ENCODE peak calls at places on chromosomes 7 and 10, in ten cellular contexts. One of them, this sample, is unnamed. For H3K27me3, the result is how much of the 10 kb centered on the place peaks cover.

GRCh38 chr10:34075269-34075926 is 739.7 kb downstream of the PARD3 start:
- DNase-seq in ascending aorta: no peak
- DNase-seq in aorta: no peak
- DNase-seq in Karpas-422: no peak
- DNase-seq in naive thymus-derived CD4-positive, alpha-beta T cell: no peak
- DNase-seq in CD8-positive, alpha-beta memory T cell: no peak
- DNase-seq in ovary: peak
- DNase-seq in mammary epithelial cell: no peak
- DNase-seq in lower lobe of right lung: no peak
- DNase-seq in brain microvascular endothelial cell: no peak
- DNase-seq in this sample: no peak

GRCh38 chr7:37660614-37661013 is 23.0 kb upstream of the GPR141 start:
- DNase-seq in mammary epithelial cell: no peak
- DNase-seq in lower lobe of right lung: no peak
- DNase-seq in brain microvascular endothelial cell: no peak
- DNase-seq in ascending aorta: no peak
- DNase-seq in ovary: no peak
- DNase-seq in CD8-positive, alpha-beta memory T cell: no peak
- DNase-seq in aorta: no peak
- DNase-seq in Karpas-422: no peak
- DNase-seq in naive thymus-derived CD4-positive, alpha-beta T cell: no peak
- DNase-seq in this sample: no peak

GRCh38 chr7:7668708-7669107 is 28.2 kb downstream of the UMAD1 start:
- DNase-seq in aorta: no peak
- DNase-seq in naive thymus-derived CD4-positive, alpha-beta T cell: no peak
- DNase-seq in mammary epithelial cell: no peak
- DNase-seq in CD8-positive, alpha-beta memory T cell: no peak
- DNase-seq in ascending aorta: no peak
- DNase-seq in brain microvascular endothelial cell: no peak
- DNase-seq in Karpas-422: no peak
- DNase-seq in lower lobe of right lung: no peak
- DNase-seq in ovary: no peak
- DNase-seq in this sample: no peak

GRCh38 chr10:100356067-100357017 is 9.3 kb downstream of the SCD start:
- DNase-seq in ovary: no peak
- DNase-seq in mammary epithelial cell: no peak
- DNase-seq in naive thymus-derived CD4-positive, alpha-beta T cell: no peak
- DNase-seq in Karpas-422: no peak
- DNase-seq in ascending aorta: no peak
- DNase-seq in brain microvascular endothelial cell: no peak
- DNase-seq in aorta: no peak
- DNase-seq in CD8-positive, alpha-beta memory T cell: no peak
- DNase-seq in lower lobe of right lung: no peak
- DNase-seq in this sample: no peak

GRCh38 chr10:104325436-104326430 is 12.5 kb downstream of the ITPRIP start:
- DNase-seq in brain microvascular endothelial cell: no peak
- DNase-seq in mammary epithelial cell: no peak
- DNase-seq in lower lobe of right lung: peak
- DNase-seq in ascending aorta: no peak
- DNase-seq in ovary: no peak
- DNase-seq in naive thymus-derived CD4-positive, alpha-beta T cell: no peak
- DNase-seq in CD8-positive, alpha-beta memory T cell: no peak
- DNase-seq in Karpas-422: no peak
- DNase-seq in aorta: peak
- DNase-seq in this sample: no peak

GRCh38 chr7:3107889-3108570 is 64.4 kb upstream of the CARD11 start:
- DNase-seq in aorta: no peak
- DNase-seq in Karpas-422: no peak
- DNase-seq in ovary: no peak
- DNase-seq in ascending aorta: no peak
- DNase-seq in mammary epithelial cell: peak
- DNase-seq in lower lobe of right lung: no peak
- DNase-seq in brain microvascular endothelial cell: no peak
- DNase-seq in naive thymus-derived CD4-positive, alpha-beta T cell: no peak
- DNase-seq in CD8-positive, alpha-beta memory T cell: no peak
- DNase-seq in this sample: no peak

GRCh38 chr7:132084776-132085388 is 491.4 kb downstream of the PLXNA4 start:
- DNase-seq in ovary: no peak
- DNase-seq in naive thymus-derived CD4-positive, alpha-beta T cell: no peak
- DNase-seq in Karpas-422: no peak
- DNase-seq in lower lobe of right lung: no peak
- DNase-seq in CD8-positive, alpha-beta memory T cell: no peak
- DNase-seq in aorta: no peak
- DNase-seq in brain microvascular endothelial cell: no peak
- DNase-seq in mammary epithelial cell: no peak
- DNase-seq in ascending aorta: no peak
- DNase-seq in this sample: no peak

GRCh38 chr10:121127151-121127906 is 276.2 kb downstream of the WDR11 start:
- DNase-seq in mammary epithelial cell: no peak
- DNase-seq in Karpas-422: no peak
- DNase-seq in ovary: no peak
- DNase-seq in aorta: no peak
- DNase-seq in naive thymus-derived CD4-positive, alpha-beta T cell: no peak
- DNase-seq in CD8-positive, alpha-beta memory T cell: no peak
- DNase-seq in lower lobe of right lung: no peak
- DNase-seq in brain microvascular endothelial cell: no peak
- DNase-seq in ascending aorta: no peak
- DNase-seq in this sample: no peak

GRCh38 chr7:39749177-39749576 is 125.8 kb downstream of the RALA start:
- DNase-seq in brain microvascular endothelial cell: peak
- DNase-seq in aorta: no peak
- DNase-seq in Karpas-422: no peak
- DNase-seq in ovary: no peak
- DNase-seq in mammary epithelial cell: peak
- DNase-seq in ascending aorta: no peak
- DNase-seq in lower lobe of right lung: no peak
- DNase-seq in CD8-positive, alpha-beta memory T cell: no peak
- DNase-seq in naive thymus-derived CD4-positive, alpha-beta T cell: no peak
- DNase-seq in this sample: no peak

GRCh38 chr10:44696496-44696895 is 214.6 kb upstream of the TMEM72 start:
- DNase-seq in naive thymus-derived CD4-positive, alpha-beta T cell: no peak
- DNase-seq in ascending aorta: no peak
- DNase-seq in aorta: no peak
- DNase-seq in Karpas-422: no peak
- DNase-seq in ovary: no peak
- DNase-seq in lower lobe of right lung: no peak
- DNase-seq in brain microvascular endothelial cell: no peak
- DNase-seq in CD8-positive, alpha-beta memory T cell: no peak
- DNase-seq in mammary epithelial cell: no peak
- DNase-seq in this sample: no peak

GRCh38 chr10:132100556-132101349 is 35.0 kb downstream of the JAKMIP3 start:
- DNase-seq in lower lobe of right lung: peak
- DNase-seq in CD8-positive, alpha-beta memory T cell: no peak
- DNase-seq in naive thymus-derived CD4-positive, alpha-beta T cell: no peak
- DNase-seq in Karpas-422: no peak
- DNase-seq in ovary: no peak
- DNase-seq in aorta: no peak
- DNase-seq in ascending aorta: no peak
- DNase-seq in brain microvascular endothelial cell: no peak
- DNase-seq in mammary epithelial cell: no peak
- DNase-seq in this sample: no peak

GRCh38 chr10:106931159-106931852 is 233.2 kb downstream of the SORCS1 start:
- DNase-seq in lower lobe of right lung: no peak
- DNase-seq in naive thymus-derived CD4-positive, alpha-beta T cell: no peak
- DNase-seq in mammary epithelial cell: no peak
- DNase-seq in ascending aorta: no peak
- DNase-seq in aorta: no peak
- DNase-seq in Karpas-422: no peak
- DNase-seq in brain microvascular endothelial cell: no peak
- DNase-seq in ovary: no peak
- DNase-seq in CD8-positive, alpha-beta memory T cell: no peak
- DNase-seq in this sample: no peak

GRCh38 chr7:4830176-4830575 is 31.7 kb downstream of the PAPOLB start:
- DNase-seq in naive thymus-derived CD4-positive, alpha-beta T cell: peak
- DNase-seq in CD8-positive, alpha-beta memory T cell: peak
- DNase-seq in ascending aorta: no peak
- DNase-seq in lower lobe of right lung: peak
- DNase-seq in ovary: peak
- DNase-seq in mammary epithelial cell: no peak
- DNase-seq in brain microvascular endothelial cell: peak
- DNase-seq in Karpas-422: peak
- DNase-seq in aorta: peak
- DNase-seq in this sample: no peak

GRCh38 chr7:7035851-7036250 is 146.5 kb upstream of the C1GALT1 start:
- DNase-seq in ascending aorta: no peak
- DNase-seq in naive thymus-derived CD4-positive, alpha-beta T cell: no peak
- DNase-seq in Karpas-422: no peak
- DNase-seq in aorta: no peak
- DNase-seq in ovary: no peak
- DNase-seq in brain microvascular endothelial cell: no peak
- DNase-seq in lower lobe of right lung: no peak
- DNase-seq in mammary epithelial cell: no peak
- DNase-seq in CD8-positive, alpha-beta memory T cell: no peak
- DNase-seq in this sample: no peak

GRCh38 chr7:150340024-150340749 is 1.2 kb downstream of the RARRES2 start:
- DNase-seq in naive thymus-derived CD4-positive, alpha-beta T cell: no peak
- DNase-seq in ovary: peak
- DNase-seq in Karpas-422: no peak
- DNase-seq in ascending aorta: no peak
- DNase-seq in CD8-positive, alpha-beta memory T cell: no peak
- DNase-seq in lower lobe of right lung: peak
- DNase-seq in mammary epithelial cell: no peak
- DNase-seq in brain microvascular endothelial cell: no peak
- DNase-seq in aorta: no peak
- DNase-seq in this sample: no peak

DNA sequence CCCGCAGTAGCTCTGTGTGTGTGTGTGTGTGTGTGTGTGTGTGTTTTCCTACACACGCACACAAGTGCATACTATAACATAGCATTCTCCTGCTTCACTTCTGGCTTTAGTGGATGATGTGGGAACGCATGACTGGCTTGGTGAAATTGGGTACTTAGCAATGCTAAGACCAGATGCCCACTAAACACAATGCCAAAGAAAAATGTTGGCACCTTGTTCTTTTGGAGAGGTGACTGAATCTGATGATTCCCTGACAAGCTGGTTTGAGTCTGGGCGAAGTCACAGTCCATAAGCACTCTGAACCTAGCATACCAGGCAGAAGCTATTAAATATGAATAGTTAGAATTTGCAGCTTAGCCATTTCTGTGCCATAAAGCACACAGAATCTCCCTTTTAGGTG is 68.0 kb upstream of the CDCA7L start:
- DNase-seq in Karpas-422: no peak
- DNase-seq in naive thymus-derived CD4-positive, alpha-beta T cell: no peak
- DNase-seq in brain microvascular endothelial cell: no peak
- DNase-seq in ovary: no peak
- DNase-seq in lower lobe of right lung: no peak
- DNase-seq in ascending aorta: no peak
- DNase-seq in mammary epithelial cell: no peak
- DNase-seq in CD8-positive, alpha-beta memory T cell: no peak
- DNase-seq in aorta: no peak
- DNase-seq in this sample: no peak
- H3K27me3 ChIP-seq in Karpas-422: under half
- H3K27me3 ChIP-seq in naive thymus-derived CD4-positive, alpha-beta T cell: under half
- H3K27me3 ChIP-seq in brain microvascular endothelial cell: under half
- H3K27me3 ChIP-seq in ovary: under half
- H3K27me3 ChIP-seq in lower lobe of right lung: under half
- H3K27me3 ChIP-seq in ascending aorta: under half
- H3K27me3 ChIP-seq in mammary epithelial cell: under half
- H3K27me3 ChIP-seq in CD8-positive, alpha-beta memory T cell: under half
- H3K27me3 ChIP-seq in aorta: under half
- H3K27me3 ChIP-seq in this sample: under half

GRCh38 chr10:89861199-89861573 is 159.8 kb downstream of the KIF20B start:
- DNase-seq in ovary: no peak
- DNase-seq in ascending aorta: no peak
- DNase-seq in naive thymus-derived CD4-positive, alpha-beta T cell: no peak
- DNase-seq in mammary epithelial cell: no peak
- DNase-seq in Karpas-422: no peak
- DNase-seq in CD8-positive, alpha-beta memory T cell: no peak
- DNase-seq in brain microvascular endothelial cell: no peak
- DNase-seq in lower lobe of right lung: no peak
- DNase-seq in aorta: no peak
- DNase-seq in this sample: no peak
- H3K27ac ChIP-seq in ovary: no peak
- H3K27ac ChIP-seq in ascending aorta: no peak
- H3K27ac ChIP-seq in naive thymus-derived CD4-positive, alpha-beta T cell: peak
- H3K27ac ChIP-seq in mammary epithelial cell: no peak
- H3K27ac ChIP-seq in Karpas-422: no peak
- H3K27ac ChIP-seq in CD8-positive, alpha-beta memory T cell: no peak
- H3K27ac ChIP-seq in brain microvascular endothelial cell: peak
- H3K27ac ChIP-seq in lower lobe of right lung: no peak
- H3K27ac ChIP-seq in aorta: no peak
- H3K27ac ChIP-seq in this sample: no peak

DNA sequence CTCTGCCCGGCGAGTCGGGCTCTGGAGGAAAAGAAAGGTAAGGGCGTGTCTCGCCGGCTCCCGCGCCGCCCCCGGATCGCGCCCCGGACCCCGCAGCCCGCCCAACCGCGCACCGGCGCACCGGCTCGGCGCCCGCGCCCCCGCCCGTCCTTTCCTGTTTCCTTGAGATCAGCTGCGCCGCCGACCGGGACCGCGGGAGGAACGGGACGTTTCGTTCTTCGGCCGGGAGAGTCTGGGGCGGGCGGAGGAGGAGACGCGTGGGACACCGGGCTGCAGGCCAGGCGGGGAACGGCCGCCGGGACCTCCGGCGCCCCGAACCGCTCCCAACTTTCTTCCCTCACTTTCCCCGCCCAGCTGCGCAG is 493 bp downstream of the EGFR start:
- DNase-seq in CD8-positive, alpha-beta memory T cell: no peak
- DNase-seq in Karpas-422: no peak
- DNase-seq in ascending aorta: no peak
- DNase-seq in brain microvascular endothelial cell: peak
- DNase-seq in ovary: peak
- DNase-seq in naive thymus-derived CD4-positive, alpha-beta T cell: no peak
- DNase-seq in aorta: peak
- DNase-seq in lower lobe of right lung: peak
- DNase-seq in mammary epithelial cell: no peak
- DNase-seq in this sample: no peak
- H3K4me3 ChIP-seq in CD8-positive, alpha-beta memory T cell: no peak
- H3K4me3 ChIP-seq in Karpas-422: no peak
- H3K4me3 ChIP-seq in ascending aorta: peak
- H3K4me3 ChIP-seq in brain microvascular endothelial cell: peak
- H3K4me3 ChIP-seq in ovary: peak
- H3K4me3 ChIP-seq in naive thymus-derived CD4-positive, alpha-beta T cell: no peak
- H3K4me3 ChIP-seq in aorta: peak
- H3K4me3 ChIP-seq in lower lobe of right lung: peak
- H3K4me3 ChIP-seq in mammary epithelial cell: peak
- H3K4me3 ChIP-seq in this sample: peak

DNA sequence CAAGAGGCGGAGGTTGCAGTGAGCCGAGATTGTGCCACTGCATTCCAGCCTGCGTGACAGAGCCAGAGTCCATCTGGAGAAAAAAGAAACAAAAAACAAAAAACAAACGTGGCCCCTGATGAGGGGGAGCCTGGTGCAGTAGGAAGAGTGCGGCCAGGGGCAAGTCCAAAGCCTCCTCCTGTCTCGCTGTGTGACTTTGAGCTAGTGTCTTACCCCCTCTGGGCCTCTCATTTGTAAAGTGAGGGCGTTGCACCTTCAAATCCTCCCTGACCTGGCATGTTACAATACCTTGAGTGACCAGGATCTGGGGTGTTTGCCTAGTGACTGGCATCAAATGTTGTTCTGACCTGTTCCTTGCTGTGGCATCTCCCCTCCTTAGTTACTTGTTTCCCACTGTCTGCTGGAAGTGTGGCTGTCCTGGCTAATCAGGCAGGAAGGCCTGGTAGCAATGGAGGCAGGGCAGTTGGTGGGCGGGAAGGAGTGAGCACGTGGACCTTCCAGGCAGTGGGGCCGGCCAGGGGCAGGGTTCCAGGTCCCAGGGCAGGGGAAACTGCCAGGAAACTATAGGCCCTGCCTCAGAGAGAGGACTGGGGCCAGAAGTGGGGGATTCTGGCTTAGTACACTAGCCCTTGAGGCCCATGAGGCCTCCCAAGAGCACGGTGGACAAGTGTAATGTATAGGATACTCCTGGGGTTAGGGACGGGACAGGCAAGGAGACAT is 24.5 kb upstream of the GOLGA7B start:
- DNase-seq in lower lobe of right lung: no peak
- DNase-seq in aorta: no peak
- DNase-seq in naive thymus-derived CD4-positive, alpha-beta T cell: no peak
- DNase-seq in mammary epithelial cell: no peak
- DNase-seq in ovary: no peak
- DNase-seq in brain microvascular endothelial cell: no peak
- DNase-seq in ascending aorta: no peak
- DNase-seq in Karpas-422: no peak
- DNase-seq in CD8-positive, alpha-beta memory T cell: no peak
- DNase-seq in this sample: no peak
- H3K27me3 ChIP-seq in lower lobe of right lung: under half
- H3K27me3 ChIP-seq in aorta: under half
- H3K27me3 ChIP-seq in naive thymus-derived CD4-positive, alpha-beta T cell: under half
- H3K27me3 ChIP-seq in mammary epithelial cell: under half
- H3K27me3 ChIP-seq in ovary: under half
- H3K27me3 ChIP-seq in brain microvascular endothelial cell: under half
- H3K27me3 ChIP-seq in ascending aorta: under half
- H3K27me3 ChIP-seq in Karpas-422: under half
- H3K27me3 ChIP-seq in CD8-positive, alpha-beta memory T cell: under half
- H3K27me3 ChIP-seq in this sample: under half

This sample was measured in esophagus squamous epithelium.